ENCODE peak calls at places on chromosomes 7 and 10, in four cellular contexts. One of them, this sample, is unnamed. For H3K27me3 and H3K36me3, the result is how much of the 10 kb centered on the place peaks cover.

GRCh38 chr7:5643280-5643679 is 138.2 kb downstream of the RNF216 start:
- DNase-seq in cardiac muscle cell: no peak
- DNase-seq in CD8-positive, alpha-beta memory T cell: peak
- DNase-seq in PC-9: peak
- DNase-seq in this sample: no peak

GRCh38 chr10:13571541-13571940 is 15.2 kb upstream of the PRPF18 start:
- DNase-seq in cardiac muscle cell: no peak
- DNase-seq in CD8-positive, alpha-beta memory T cell: no peak
- DNase-seq in PC-9: no peak
- DNase-seq in this sample: no peak

GRCh38 chr10:372566-372965 is 237.3 kb downstream of the ZMYND11 start:
- DNase-seq in cardiac muscle cell: no peak
- DNase-seq in CD8-positive, alpha-beta memory T cell: no peak
- DNase-seq in PC-9: no peak
- DNase-seq in this sample: no peak

GRCh38 chr7:35707422-35707821 is 12.5 kb upstream of the HERPUD2 start:
- DNase-seq in cardiac muscle cell: no peak
- DNase-seq in CD8-positive, alpha-beta memory T cell: no peak
- DNase-seq in PC-9: no peak
- DNase-seq in this sample: no peak

GRCh38 chr7:105768117-105768516 is 108.3 kb downstream of the ATXN7L1 start:
- DNase-seq in cardiac muscle cell: no peak
- DNase-seq in CD8-positive, alpha-beta memory T cell: no peak
- DNase-seq in PC-9: no peak
- DNase-seq in this sample: no peak

GRCh38 chr7:122528879-122529481 is 169.9 kb downstream of the RNF133 start:
- DNase-seq in cardiac muscle cell: peak
- DNase-seq in CD8-positive, alpha-beta memory T cell: no peak
- DNase-seq in PC-9: no peak
- DNase-seq in this sample: peak

GRCh38 chr7:79287976-79288375 is 165.5 kb downstream of the MAGI2 start:
- DNase-seq in cardiac muscle cell: no peak
- DNase-seq in CD8-positive, alpha-beta memory T cell: no peak
- DNase-seq in PC-9: no peak
- DNase-seq in this sample: no peak

GRCh38 chr7:97732567-97733275 is 835 bp downstream of the TAC1 start:
- DNase-seq in cardiac muscle cell: peak
- DNase-seq in CD8-positive, alpha-beta memory T cell: no peak
- DNase-seq in PC-9: no peak
- DNase-seq in this sample: no peak

GRCh38 chr10:91996266-91996665 is 72.7 kb downstream of the BTAF1 start:
- DNase-seq in cardiac muscle cell: no peak
- DNase-seq in CD8-positive, alpha-beta memory T cell: no peak
- DNase-seq in PC-9: no peak
- DNase-seq in this sample: no peak

GRCh38 chr10:32795598-32796183 is 162.3 kb downstream of the ITGB1 start:
- DNase-seq in cardiac muscle cell: peak
- DNase-seq in CD8-positive, alpha-beta memory T cell: peak
- DNase-seq in PC-9: peak
- DNase-seq in this sample: peak

GRCh38 chr10:119341236-119342016 is 134.1 kb downstream of the GRK5 start:
- DNase-seq in cardiac muscle cell: peak
- DNase-seq in CD8-positive, alpha-beta memory T cell: no peak
- DNase-seq in PC-9: no peak
- DNase-seq in this sample: peak

GRCh38 chr10:43885842-43886241 is 237.2 kb upstream of the ZNF32 start:
- DNase-seq in cardiac muscle cell: no peak
- DNase-seq in CD8-positive, alpha-beta memory T cell: no peak
- DNase-seq in PC-9: no peak
- DNase-seq in this sample: no peak

GRCh38 chr7:128879939-128880746 is 17.5 kb downstream of the ATP6V1F start:
- DNase-seq in cardiac muscle cell: peak
- DNase-seq in CD8-positive, alpha-beta memory T cell: no peak
- DNase-seq in PC-9: peak
- DNase-seq in this sample: peak

GRCh38 chr7:102093599-102094001 is 193.1 kb upstream of the SH2B2 start:
- DNase-seq in cardiac muscle cell: no peak
- DNase-seq in CD8-positive, alpha-beta memory T cell: no peak
- DNase-seq in PC-9: no peak
- DNase-seq in this sample: no peak

GRCh38 chr10:132545659-132546367 is 8.2 kb downstream of the INPP5A start:
- DNase-seq in cardiac muscle cell: no peak
- DNase-seq in CD8-positive, alpha-beta memory T cell: no peak
- DNase-seq in PC-9: no peak
- DNase-seq in this sample: no peak

GRCh38 chr7:112938895-112939588 is 147.6 kb downstream of the GPR85 start:
- DNase-seq in cardiac muscle cell: peak
- DNase-seq in CD8-positive, alpha-beta memory T cell: no peak
- DNase-seq in PC-9: no peak
- DNase-seq in this sample: peak

GRCh38 chr10:15439381-15439837 is 68.3 kb upstream of the FAM171A1 start:
- DNase-seq in cardiac muscle cell: peak
- DNase-seq in CD8-positive, alpha-beta memory T cell: no peak
- DNase-seq in PC-9: no peak
- DNase-seq in this sample: peak

GRCh38 chr7:43240565-43240964 is 128.1 kb downstream of the HECW1 start:
- DNase-seq in cardiac muscle cell: no peak
- DNase-seq in CD8-positive, alpha-beta memory T cell: no peak
- DNase-seq in PC-9: no peak
- DNase-seq in this sample: no peak

GRCh38 chr7:100444311-100445278 is 8.3 kb upstream of the PPP1R35 start:
- DNase-seq in cardiac muscle cell: no peak
- DNase-seq in CD8-positive, alpha-beta memory T cell: no peak
- DNase-seq in PC-9: no peak
- DNase-seq in this sample: peak

GRCh38 chr7:147013820-147014219 is 897.2 kb downstream of the CNTNAP2 start:
- DNase-seq in cardiac muscle cell: no peak
- DNase-seq in CD8-positive, alpha-beta memory T cell: no peak
- DNase-seq in PC-9: no peak
- DNase-seq in this sample: no peak

GRCh38 chr7:20797174-20798080 is 10.7 kb upstream of the SP8 start:
- DNase-seq in cardiac muscle cell: peak
- DNase-seq in CD8-positive, alpha-beta memory T cell: no peak
- DNase-seq in PC-9: no peak
- DNase-seq in this sample: peak

GRCh38 chr7:20796565-20796964 is 9.9 kb upstream of the SP8 start:
- DNase-seq in cardiac muscle cell: no peak
- DNase-seq in CD8-positive, alpha-beta memory T cell: no peak
- DNase-seq in PC-9: no peak
- DNase-seq in this sample: no peak

GRCh38 chr7:20798081-20798693 is 11.5 kb upstream of the SP8 start:
- DNase-seq in cardiac muscle cell: peak
- DNase-seq in CD8-positive, alpha-beta memory T cell: no peak
- DNase-seq in PC-9: peak
- DNase-seq in this sample: peak

GRCh38 chr7:20799566-20800377 is 13.1 kb upstream of the SP8 start:
- DNase-seq in cardiac muscle cell: no peak
- DNase-seq in CD8-positive, alpha-beta memory T cell: no peak
- DNase-seq in PC-9: no peak
- DNase-seq in this sample: no peak

DNA sequence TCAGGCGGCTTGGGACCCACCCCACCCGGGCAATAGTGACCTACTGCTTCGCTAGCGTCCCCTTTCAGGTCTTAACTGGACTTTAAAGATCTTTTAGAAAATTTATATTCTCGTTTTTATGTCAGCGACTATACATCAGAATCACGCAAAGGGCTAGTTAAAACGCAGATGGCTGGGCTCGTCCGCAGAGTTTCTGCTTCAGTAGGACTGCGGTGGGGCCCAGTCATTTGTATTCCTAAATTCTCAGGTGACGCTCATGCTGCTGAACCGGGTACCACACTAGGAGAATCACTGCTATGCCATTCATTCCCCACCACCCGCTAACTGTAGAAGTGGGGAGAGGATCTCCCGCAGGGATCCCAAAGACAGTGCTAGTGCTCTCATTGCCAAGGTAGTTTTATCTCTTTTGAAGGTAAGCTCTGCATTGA is 12.0 kb upstream of the SP8 start:
- DNase-seq in cardiac muscle cell: peak
- DNase-seq in CD8-positive, alpha-beta memory T cell: no peak
- DNase-seq in PC-9: no peak
- DNase-seq in this sample: no peak
- H3K27me3 ChIP-seq in cardiac muscle cell: half or more
- H3K27me3 ChIP-seq in CD8-positive, alpha-beta memory T cell: under half
- H3K27me3 ChIP-seq in PC-9: under half
- H3K27me3 ChIP-seq in this sample: under half

GRCh38 chr10:118310822-118311221 is 31.3 kb downstream of the FAM204A start:
- DNase-seq in cardiac muscle cell: no peak
- DNase-seq in CD8-positive, alpha-beta memory T cell: no peak
- DNase-seq in PC-9: no peak
- DNase-seq in this sample: no peak

GRCh38 chr10:118311505-118311904 is 30.6 kb downstream of the FAM204A start:
- DNase-seq in cardiac muscle cell: no peak
- DNase-seq in CD8-positive, alpha-beta memory T cell: no peak
- DNase-seq in PC-9: no peak
- DNase-seq in this sample: peak

GRCh38 chr10:118309911-118310310 is 32.2 kb downstream of the FAM204A start:
- DNase-seq in cardiac muscle cell: no peak
- DNase-seq in CD8-positive, alpha-beta memory T cell: no peak
- DNase-seq in PC-9: no peak
- DNase-seq in this sample: no peak

GRCh38 chr10:118314882-118315281 is 27.2 kb downstream of the FAM204A start:
- DNase-seq in cardiac muscle cell: no peak
- DNase-seq in CD8-positive, alpha-beta memory T cell: no peak
- DNase-seq in PC-9: no peak
- DNase-seq in this sample: no peak
- H3K36me3 ChIP-seq in cardiac muscle cell: under half
- H3K36me3 ChIP-seq in CD8-positive, alpha-beta memory T cell: under half
- H3K36me3 ChIP-seq in PC-9: under half
- H3K36me3 ChIP-seq in this sample: under half

GRCh38 chr10:113555751-113556150 is 2.9 kb downstream of the HABP2 start:
- DNase-seq in cardiac muscle cell: no peak
- DNase-seq in CD8-positive, alpha-beta memory T cell: no peak
- DNase-seq in PC-9: no peak
- DNase-seq in this sample: no peak
- H3K27me3 ChIP-seq in cardiac muscle cell: under half
- H3K27me3 ChIP-seq in CD8-positive, alpha-beta memory T cell: under half
- H3K27me3 ChIP-seq in PC-9: under half
- H3K27me3 ChIP-seq in this sample: under half

GRCh38 chr7:139580435-139580834 is 57.0 kb downstream of the CLEC2L start:
- DNase-seq in cardiac muscle cell: no peak
- DNase-seq in CD8-positive, alpha-beta memory T cell: no peak
- DNase-seq in PC-9: no peak
- DNase-seq in this sample: no peak

GRCh38 chr7:139583826-139584553 is 60.5 kb downstream of the CLEC2L start:
- DNase-seq in cardiac muscle cell: no peak
- DNase-seq in CD8-positive, alpha-beta memory T cell: no peak
- DNase-seq in PC-9: no peak
- DNase-seq in this sample: no peak

GRCh38 chr7:139586286-139586685 is 62.8 kb downstream of the CLEC2L start:
- DNase-seq in cardiac muscle cell: no peak
- DNase-seq in CD8-positive, alpha-beta memory T cell: no peak
- DNase-seq in PC-9: no peak
- DNase-seq in this sample: no peak

GRCh38 chr7:139582130-139582650 is 58.7 kb downstream of the CLEC2L start:
- DNase-seq in cardiac muscle cell: no peak
- DNase-seq in CD8-positive, alpha-beta memory T cell: no peak
- DNase-seq in PC-9: no peak
- DNase-seq in this sample: no peak

DNA sequence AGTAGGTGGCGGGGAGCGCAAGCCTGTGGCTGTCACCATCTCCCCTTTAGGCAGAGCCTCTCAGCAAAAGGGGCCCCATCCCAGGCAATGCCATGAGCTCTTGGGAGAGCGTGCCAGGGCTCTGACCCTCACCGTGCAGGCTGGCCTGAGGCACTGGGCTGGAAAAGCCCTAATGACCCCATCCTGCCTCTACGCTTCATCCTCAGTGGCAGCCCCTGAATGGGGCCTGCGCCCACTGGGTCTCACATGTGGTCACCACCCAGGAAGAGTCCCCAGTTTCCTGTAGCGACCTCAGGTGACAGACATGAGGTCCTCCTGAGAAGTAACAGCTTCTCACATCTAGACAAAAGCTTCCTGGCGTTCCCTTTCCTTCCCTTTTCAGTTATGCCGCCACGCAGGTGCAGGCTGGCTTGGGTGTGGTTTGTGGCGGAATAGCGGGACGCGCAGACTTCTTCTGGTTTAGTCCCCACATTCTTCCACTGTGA is 59.2 kb downstream of the CLEC2L start:
- DNase-seq in cardiac muscle cell: no peak
- DNase-seq in CD8-positive, alpha-beta memory T cell: no peak
- DNase-seq in PC-9: no peak
- DNase-seq in this sample: no peak
- H3K36me3 ChIP-seq in cardiac muscle cell: half or more
- H3K36me3 ChIP-seq in CD8-positive, alpha-beta memory T cell: under half
- H3K36me3 ChIP-seq in PC-9: under half
- H3K36me3 ChIP-seq in this sample: under half

DNA sequence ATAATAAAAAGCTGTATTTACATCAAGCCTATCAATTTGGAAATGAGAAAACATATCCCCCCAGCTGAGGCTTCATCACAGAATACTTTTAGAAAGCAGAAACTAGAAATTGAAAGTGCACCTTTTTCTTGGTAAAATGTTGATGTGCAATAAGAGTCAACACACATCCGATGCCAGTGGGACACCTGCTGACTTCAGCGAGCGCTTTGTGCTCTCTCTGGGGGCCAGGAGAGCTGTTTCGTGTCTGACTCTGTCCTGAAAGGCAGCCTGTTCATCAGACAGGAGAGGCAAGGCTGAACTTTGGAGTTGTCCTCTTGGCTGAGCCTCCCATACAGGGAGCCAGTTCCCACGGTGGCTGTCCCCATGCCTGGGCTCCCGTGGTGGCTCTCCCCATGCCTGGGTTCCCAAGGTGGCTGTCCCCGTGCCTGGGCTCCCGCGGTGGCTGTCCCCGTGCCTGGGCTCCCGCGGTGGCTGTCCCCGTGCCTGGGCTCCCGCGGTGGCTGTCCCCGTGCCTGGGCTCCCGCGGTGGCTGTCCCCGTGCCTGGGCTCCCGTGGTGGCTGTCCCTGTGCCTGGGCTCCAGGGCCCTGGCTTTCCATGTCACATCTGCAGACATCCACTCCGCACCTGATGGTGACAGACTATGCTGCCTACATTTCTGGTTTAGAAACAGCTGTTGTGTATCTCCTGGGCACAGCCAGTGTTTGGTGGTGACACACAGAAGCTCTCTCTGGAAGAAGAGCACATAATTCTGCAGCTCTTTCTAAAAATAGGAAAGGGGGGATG is 250.9 kb downstream of the DNAJB6 start:
- DNase-seq in cardiac muscle cell: no peak
- DNase-seq in CD8-positive, alpha-beta memory T cell: no peak
- DNase-seq in PC-9: no peak
- DNase-seq in this sample: no peak
- H3K27me3 ChIP-seq in cardiac muscle cell: under half
- H3K27me3 ChIP-seq in CD8-positive, alpha-beta memory T cell: under half
- H3K27me3 ChIP-seq in PC-9: half or more
- H3K27me3 ChIP-seq in this sample: under half

This sample was measured in SJCRH30.